ENCODE peak calls at places on chromosomes 16 and 17, in four cellular contexts. One of them, this sample, is unnamed.

GRCh38 chr17:15777717-15778116 is 45.6 kb downstream of the TBC1D26 start:
- DNase-seq in A549: no peak
- DNase-seq in K562: no peak
- DNase-seq in HepG2: no peak
- DNase-seq in this sample: no peak

GRCh38 chr17:74008196-74008595 is 195.3 kb upstream of the RPL38 start:
- DNase-seq in HepG2: peak; percentile 16
- DNase-seq in A549: peak; percentile 43
- DNase-seq in K562: peak; percentile 33
- DNase-seq in this sample: no peak

GRCh38 chr16:67157892-67158635 is 1.6 kb downstream of the TRADD start:
- DNase-seq in HepG2: no peak
- DNase-seq in A549: no peak
- DNase-seq in K562: no peak
- DNase-seq in this sample: no peak

GRCh38 chr17:63434951-63435571 is 11.0 kb downstream of the CYB561 start:
- DNase-seq in K562: no peak
- DNase-seq in HepG2: no peak
- DNase-seq in A549: peak; percentile 62
- DNase-seq in this sample: peak; percentile 25

GRCh38 chr17:49486012-49486641 is 9.0 kb upstream of the NGFR start:
- DNase-seq in HepG2: no peak
- DNase-seq in K562: no peak
- DNase-seq in A549: no peak
- DNase-seq in this sample: no peak

GRCh38 chr17:78329263-78330059 is 30.4 kb downstream of the SOCS3 start:
- DNase-seq in HepG2: no peak
- DNase-seq in A549: peak; percentile 55
- DNase-seq in K562: no peak
- DNase-seq in this sample: peak; percentile 77

GRCh38 chr17:48497103-48497502 is 33.7 kb downstream of the HOXB1 start:
- DNase-seq in HepG2: no peak
- DNase-seq in A549: no peak
- DNase-seq in K562: no peak
- DNase-seq in this sample: peak; percentile 89

GRCh38 chr16:67636713-67637112 is 8.2 kb upstream of the CARMIL2 start:
- DNase-seq in A549: no peak
- DNase-seq in K562: no peak
- DNase-seq in HepG2: no peak
- DNase-seq in this sample: no peak

GRCh38 chr16:77918792-77919707 is 103.3 kb upstream of the CLEC3A start:
- DNase-seq in A549: peak; percentile 4
- DNase-seq in K562: no peak
- DNase-seq in HepG2: peak; percentile 24
- DNase-seq in this sample: peak; percentile 78

GRCh38 chr17:49318438-49318965 is 43.5 kb downstream of the ZNF652 start:
- DNase-seq in A549: no peak
- DNase-seq in K562: no peak
- DNase-seq in HepG2: no peak
- DNase-seq in this sample: no peak

GRCh38 chr16:1069154-1069553 is 3.4 kb upstream of the SSTR5 start:
- DNase-seq in A549: no peak
- DNase-seq in K562: no peak
- DNase-seq in HepG2: no peak
- DNase-seq in this sample: no peak

GRCh38 chr17:55898195-55898594 is 147.3 kb downstream of the PCTP start:
- DNase-seq in K562: no peak
- DNase-seq in A549: no peak
- DNase-seq in HepG2: no peak
- DNase-seq in this sample: no peak

GRCh38 chr16:11100239-11100750 is 155.7 kb downstream of the SOCS1 start:
- DNase-seq in A549: no peak
- DNase-seq in HepG2: no peak
- DNase-seq in K562: peak; percentile 91
- DNase-seq in this sample: peak; percentile 100

GRCh38 chr17:27575100-27575911 is 55.7 kb upstream of the LGALS9 start:
- DNase-seq in K562: peak; percentile 83
- DNase-seq in HepG2: no peak
- DNase-seq in A549: no peak
- DNase-seq in this sample: no peak

GRCh38 chr17:45908460-45908859 is 14.1 kb downstream of the MAPT start:
- DNase-seq in HepG2: no peak
- DNase-seq in A549: no peak
- DNase-seq in K562: no peak
- DNase-seq in this sample: no peak

GRCh38 chr17:73096866-73097265 is 4.4 kb upstream of the SLC39A11 start:
- DNase-seq in HepG2: no peak
- DNase-seq in K562: no peak
- DNase-seq in A549: no peak
- DNase-seq in this sample: no peak

GRCh38 chr17:72008236-72008874 is 112.5 kb upstream of the SOX9 start:
- DNase-seq in K562: no peak
- DNase-seq in HepG2: no peak
- DNase-seq in A549: no peak
- DNase-seq in this sample: peak; percentile 55

GRCh38 chr17:61928101-61928436 is 287 bp upstream of the INTS2 start:
- DNase-seq in HepG2: no peak
- DNase-seq in A549: no peak
- DNase-seq in K562: no peak
- DNase-seq in this sample: no peak
- TF ChIP-seq POLR2A in HepG2: no peak
- TF ChIP-seq POLR2A in A549: no peak
- TF ChIP-seq POLR2A in K562: no peak
- TF ChIP-seq POLR2A in this sample: no peak

GRCh38 chr16:27880312-27880711 is 183.2 kb downstream of the GSG1L start:
- DNase-seq in A549: no peak
- DNase-seq in HepG2: no peak
- DNase-seq in K562: no peak
- DNase-seq in this sample: no peak
- TF ChIP-seq MAZ in A549: no peak
- TF ChIP-seq MAZ in HepG2: no peak
- TF ChIP-seq MAZ in K562: no peak
- TF ChIP-seq MAZ in this sample: no peak

DNA sequence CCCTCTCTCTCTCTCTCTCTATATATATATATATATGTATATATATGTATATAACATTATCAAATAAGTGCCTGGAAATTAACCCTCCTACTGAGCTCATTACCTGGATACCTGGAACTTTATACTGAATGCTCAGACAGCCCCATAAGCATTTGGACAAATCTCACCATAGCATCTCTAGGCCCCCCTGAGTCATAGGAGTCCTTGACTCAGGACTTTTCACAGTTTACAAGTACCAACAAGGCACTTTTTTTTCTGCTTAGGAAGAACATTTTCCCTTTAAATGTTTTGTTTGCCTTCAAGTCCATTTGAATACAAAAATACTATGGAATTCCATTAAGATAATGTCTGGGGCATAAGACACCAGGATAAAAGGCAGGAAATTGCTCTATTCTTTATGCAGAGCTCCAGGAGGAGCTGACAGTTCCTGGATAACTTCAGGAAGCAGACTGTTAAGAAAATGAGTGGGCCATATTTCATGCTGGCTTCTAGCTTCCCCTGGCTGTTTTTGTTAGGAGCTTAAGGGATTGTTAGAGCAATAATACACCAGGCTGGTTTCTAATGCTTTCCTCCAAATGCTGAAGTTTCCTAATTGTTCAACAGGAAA is 171.7 kb upstream of the ASIC2 start:
- DNase-seq in HepG2: no peak
- DNase-seq in A549: no peak
- DNase-seq in K562: peak; percentile 25
- DNase-seq in this sample: no peak
- TF ChIP-seq POLR2A in HepG2: no peak
- TF ChIP-seq POLR2A in A549: no peak
- TF ChIP-seq POLR2A in K562: no peak
- TF ChIP-seq POLR2A in this sample: no peak

GRCh38 chr17:43226393-43226792 is 2.0 kb downstream of the CCDC200 start:
- DNase-seq in HepG2: no peak
- DNase-seq in K562: no peak
- DNase-seq in A549: no peak
- DNase-seq in this sample: no peak
- TF ChIP-seq MAZ in HepG2: no peak
- TF ChIP-seq MAZ in K562: no peak
- TF ChIP-seq MAZ in A549: no peak
- TF ChIP-seq MAZ in this sample: no peak

GRCh38 chr17:6496636-6497441 is 52.6 kb downstream of the PIMREG start:
- DNase-seq in HepG2: no peak
- DNase-seq in K562: no peak
- DNase-seq in A549: no peak
- DNase-seq in this sample: no peak
- TF ChIP-seq POLR2A in HepG2: no peak
- TF ChIP-seq POLR2A in K562: no peak
- TF ChIP-seq POLR2A in A549: no peak
- TF ChIP-seq POLR2A in this sample: no peak

GRCh38 chr17:67063146-67063545 is 18.8 kb downstream of the CACNG1 start:
- DNase-seq in K562: no peak
- DNase-seq in HepG2: no peak
- DNase-seq in A549: no peak
- DNase-seq in this sample: peak; percentile 61
- TF ChIP-seq MAZ in K562: no peak
- TF ChIP-seq MAZ in HepG2: no peak
- TF ChIP-seq MAZ in A549: no peak
- TF ChIP-seq MAZ in this sample: no peak

This sample was measured in IMR-90.